ENCODE peak calls at places on chromosomes 4 and X, in seven cellular contexts. A, G, B, H, C, R and L are unnamed samples.

GRCh38 chr4:1164956-1165545 is 7.3 kb downstream of the SPON2 start:
- DNase-seq in A (no peak), G (no peak), B (no peak), H (no peak), C (no peak), R (no peak), L (no peak)

GRCh38 chr4:99457676-99458075 is 22.5 kb upstream of the ADH7 start:
- DNase-seq in A (no peak), G (no peak), B (no peak), H (no peak), C (no peak), R (no peak), L (no peak)

GRCh38 chrX:40143001-40143400 is 45.2 kb upstream of the BCOR start:
- DNase-seq in A (no peak), G (no peak), B (no peak), H (peak), C (no peak), R (no peak), L (no peak)

GRCh38 chr4:166165829-166166420 is 292.9 kb downstream of the TLL1 start:
- DNase-seq in A (no peak), G (no peak), B (peak), H (peak), C (peak), R (no peak), L (peak)

GRCh38 chr4:124505211-124505610 is 207.3 kb downstream of the ANKRD50 start:
- DNase-seq in A (no peak), G (no peak), B (no peak), H (no peak), C (no peak), R (no peak), L (no peak)

GRCh38 chr4:77617203-77617602 is 11.6 kb downstream of the CXCL13 start:
- DNase-seq in A (no peak), G (no peak), B (no peak), H (no peak), C (no peak), R (no peak), L (no peak)

GRCh38 chr4:144174401-144175067 is 34.0 kb upstream of the GYPA start:
- DNase-seq in A (no peak), G (no peak), B (peak), H (peak), C (peak), R (peak), L (peak)

GRCh38 chr4:108244576-108244975 is 75.8 kb upstream of the LEF1 start:
- DNase-seq in A (no peak), G (no peak), B (no peak), H (no peak), C (no peak), R (no peak), L (no peak)

GRCh38 chr4:133390198-133390855 is 241.2 kb downstream of the PCDH10 start:
- DNase-seq in A (no peak), G (no peak), B (peak), H (peak), C (no peak), R (no peak), L (no peak)

GRCh38 chrX:150693782-150694574 is 782 bp downstream of the MTMR1 start:
- DNase-seq in A (peak), G (peak), B (peak), H (peak), C (peak), R (peak), L (no peak)

GRCh38 chr4:95204873-95205272 is 343.9 kb downstream of the UNC5C start:
- DNase-seq in A (no peak), G (no peak), B (peak), H (peak), C (no peak), R (no peak), L (no peak)

GRCh38 chr4:105147226-105148151 is 813 bp downstream of the TET2 start:
- DNase-seq in A (peak), G (no peak), B (peak), H (peak), C (peak), R (peak), L (peak)

GRCh38 chr4:182862166-182862875 is 54.9 kb downstream of the DCTD start:
- DNase-seq in A (no peak), G (no peak), B (no peak), H (peak), C (no peak), R (no peak), L (no peak)

GRCh38 chr4:156773648-156774357 is 197.8 kb downstream of the PDGFC start:
- DNase-seq in A (no peak), G (no peak), B (no peak), H (no peak), C (no peak), R (no peak), L (no peak)

GRCh38 chrX:46326161-46326560 is 219.1 kb downstream of the ZNF674 start:
- DNase-seq in A (no peak), G (no peak), B (no peak), H (no peak), C (no peak), R (no peak), L (no peak)

GRCh38 chr4:36003051-36003450 is 241.3 kb downstream of the ARAP2 start:
- DNase-seq in A (no peak), G (no peak), B (no peak), H (no peak), C (no peak), R (no peak), L (no peak)

GRCh38 chr4:137510866-137511265 is 21.4 kb downstream of the PCDH18 start:
- DNase-seq in A (no peak), G (no peak), B (no peak), H (no peak), C (no peak), R (no peak), L (no peak)

GRCh38 chrX:136198678-136199243 is 51.4 kb downstream of the FHL1 start:
- DNase-seq in A (no peak), G (no peak), B (no peak), H (no peak), C (no peak), R (no peak), L (no peak)

GRCh38 chrX:136194546-136194945 is 47.2 kb downstream of the FHL1 start:
- DNase-seq in A (no peak), G (no peak), B (no peak), H (no peak), C (no peak), R (no peak), L (no peak)

GRCh38 chrX:136195247-136195646 is 47.9 kb downstream of the FHL1 start:
- DNase-seq in A (no peak), G (no peak), B (no peak), H (no peak), C (no peak), R (no peak), L (no peak)

GRCh38 chrX:136198010-136198409 is 50.7 kb downstream of the FHL1 start:
- DNase-seq in A (no peak), G (no peak), B (no peak), H (no peak), C (no peak), R (no peak), L (no peak)

GRCh38 chrX:136196691-136197155 is 49.4 kb downstream of the FHL1 start:
- DNase-seq in A (no peak), G (no peak), B (no peak), H (no peak), C (no peak), R (no peak), L (no peak)
- H3K27ac ChIP-seq in A (no peak), G (peak), B (no peak), H (no peak), C (no peak), R (no peak), L (no peak)

GRCh38 chr4:186586190-186586589 is 30.8 kb upstream of the MTNR1A start:
- DNase-seq in A (no peak), G (no peak), B (no peak), H (no peak), C (no peak), R (no peak), L (no peak)

GRCh38 chr4:186587416-186588018 is 32.1 kb upstream of the MTNR1A start:
- DNase-seq in A (no peak), G (peak), B (peak), H (peak), C (peak), R (peak), L (peak)

GRCh38 chr4:186591651-186592050 is 36.3 kb upstream of the MTNR1A start:
- DNase-seq in A (no peak), G (no peak), B (no peak), H (no peak), C (no peak), R (no peak), L (no peak)

GRCh38 chr4:186584912-186585311 is 29.5 kb upstream of the MTNR1A start:
- DNase-seq in A (no peak), G (no peak), B (no peak), H (no peak), C (no peak), R (no peak), L (no peak)

DNA sequence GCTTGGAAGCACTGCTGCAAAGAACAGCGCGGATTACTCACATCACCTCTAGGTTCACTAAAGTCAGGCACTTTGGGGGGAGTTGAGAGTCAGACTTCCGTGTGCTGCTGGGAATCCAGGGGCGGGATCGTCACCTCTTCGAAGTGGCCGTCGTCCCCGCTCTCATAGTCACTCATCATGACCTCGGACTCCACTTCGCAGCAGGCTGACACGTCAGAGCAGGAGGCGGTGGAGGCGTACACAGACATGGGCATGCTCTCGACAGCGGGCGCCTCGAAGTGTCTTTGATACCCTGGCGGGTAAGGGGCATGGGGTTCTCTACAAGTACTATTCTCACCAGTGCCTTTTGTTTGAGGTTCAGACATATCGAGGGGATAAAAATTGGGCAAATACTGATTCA is 33.1 kb upstream of the MTNR1A start:
- DNase-seq in A (no peak), G (no peak), B (no peak), H (no peak), C (no peak), R (no peak), L (no peak)
- H3K27ac ChIP-seq in A (no peak), G (no peak), B (no peak), H (no peak), C (no peak), R (no peak), L (no peak)

GRCh38 chrX:52261125-52261462 is 76.4 kb downstream of the MAGED4 start:
- DNase-seq in A (no peak), G (no peak), B (no peak), H (no peak), C (no peak), R (no peak), L (no peak)
- H3K27ac ChIP-seq in A (peak), G (no peak), B (peak), H (no peak), C (no peak), R (no peak), L (no peak)

GRCh38 chr4:7978489-7978888 is 38.8 kb upstream of the AFAP1 start:
- DNase-seq in A (no peak), G (no peak), B (no peak), H (no peak), C (no peak), R (no peak), L (no peak)
- H3K27ac ChIP-seq in A (no peak), G (peak), B (no peak), H (no peak), C (no peak), R (no peak), L (no peak)

GRCh38 chr4:15525080-15525479 is 55.4 kb downstream of the CC2D2A start:
- DNase-seq in A (no peak), G (no peak), B (no peak), H (no peak), C (no peak), R (no peak), L (no peak)
- H3K27ac ChIP-seq in A (no peak), G (no peak), B (no peak), H (no peak), C (no peak), R (no peak), L (no peak)

GRCh38 chrX:13473666-13474516 is 95.5 kb upstream of the EGFL6 start:
- DNase-seq in A (no peak), G (no peak), B (no peak), H (peak), C (no peak), R (peak), L (no peak)

GRCh38 chrX:13472975-13473665 is 96.3 kb upstream of the EGFL6 start:
- DNase-seq in A (no peak), G (no peak), B (no peak), H (no peak), C (no peak), R (no peak), L (no peak)

GRCh38 chrX:13470680-13470967 is 98.8 kb upstream of the EGFL6 start:
- DNase-seq in A (no peak), G (no peak), B (no peak), H (peak), C (no peak), R (no peak), L (peak)

GRCh38 chrX:13469963-13470679 is 99.3 kb upstream of the EGFL6 start:
- DNase-seq in A (no peak), G (no peak), B (no peak), H (no peak), C (no peak), R (no peak), L (no peak)

GRCh38 chrX:13471269-13471668 is 98.1 kb upstream of the EGFL6 start:
- DNase-seq in A (no peak), G (no peak), B (no peak), H (peak), C (no peak), R (no peak), L (no peak)
- H3K27ac ChIP-seq in A (no peak), G (no peak), B (no peak), H (no peak), C (peak), R (no peak), L (peak)

DNA sequence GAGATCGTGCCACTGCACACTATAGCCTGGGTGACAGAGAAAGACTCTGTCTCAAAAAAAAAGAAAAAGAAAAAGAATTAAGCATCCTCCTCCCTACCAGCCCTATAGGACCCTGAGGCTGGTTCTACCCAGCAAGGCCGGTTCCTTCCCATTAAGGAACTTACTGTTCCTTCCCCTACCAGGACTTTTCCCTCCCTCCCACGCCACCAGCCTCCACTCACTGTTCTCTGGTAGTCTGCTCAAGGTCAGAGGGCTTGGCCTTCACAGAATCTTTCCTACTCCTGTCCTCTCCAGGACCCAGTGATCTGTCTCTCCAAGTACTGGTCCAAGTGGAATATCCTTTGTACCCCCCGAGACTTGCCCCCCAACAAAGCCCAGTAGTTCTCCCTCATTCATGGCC is 1.4 kb downstream of the GRIPAP1 start:
- DNase-seq in A (no peak), G (no peak), B (no peak), H (no peak), C (no peak), R (no peak), L (no peak)
- H3K27ac ChIP-seq in A (no peak), G (no peak), B (no peak), H (no peak), C (no peak), R (no peak), L (no peak)